ENCODE peak calls at places on chromosomes 6 and 20, in five cellular contexts. One of them, this sample, is unnamed. For H3K4me1, the result is how much of the 10 kb centered on the place peaks cover.

GRCh38 chr6:125066964-125067363 is 86.6 kb upstream of the TPD52L1 start:
- DNase-seq in psoas muscle: no peak
- DNase-seq in IMR-90: peak
- DNase-seq in uterus: no peak
- DNase-seq in heart left ventricle: no peak
- DNase-seq in this sample: no peak

GRCh38 chr6:139531148-139531547 is 156.7 kb upstream of the CITED2 start:
- DNase-seq in psoas muscle: no peak
- DNase-seq in IMR-90: peak
- DNase-seq in uterus: no peak
- DNase-seq in heart left ventricle: no peak
- DNase-seq in this sample: no peak

GRCh38 chr20:32642257-32643046 is 31.3 kb downstream of the C20orf203 start:
- DNase-seq in uterus: no peak
- DNase-seq in IMR-90: no peak
- DNase-seq in heart left ventricle: no peak
- DNase-seq in psoas muscle: no peak
- DNase-seq in this sample: no peak

GRCh38 chr6:2378891-2379652 is 133.7 kb upstream of the GMDS start:
- DNase-seq in psoas muscle: no peak
- DNase-seq in IMR-90: peak
- DNase-seq in heart left ventricle: no peak
- DNase-seq in uterus: no peak
- DNase-seq in this sample: no peak

GRCh38 chr6:80528115-80528514 is 421.6 kb downstream of the BCKDHB start:
- DNase-seq in psoas muscle: no peak
- DNase-seq in heart left ventricle: no peak
- DNase-seq in uterus: no peak
- DNase-seq in IMR-90: peak
- DNase-seq in this sample: no peak

GRCh38 chr6:94622784-94623183 is 954.6 kb upstream of the MANEA start:
- DNase-seq in psoas muscle: no peak
- DNase-seq in heart left ventricle: no peak
- DNase-seq in IMR-90: no peak
- DNase-seq in uterus: no peak
- DNase-seq in this sample: no peak

GRCh38 chr6:150573041-150573681 is 26.5 kb upstream of the PLEKHG1 start:
- DNase-seq in psoas muscle: no peak
- DNase-seq in heart left ventricle: peak
- DNase-seq in IMR-90: no peak
- DNase-seq in uterus: no peak
- DNase-seq in this sample: no peak

GRCh38 chr6:15495375-15495901 is 167.4 kb downstream of the DTNBP1 start:
- DNase-seq in psoas muscle: peak
- DNase-seq in heart left ventricle: peak
- DNase-seq in IMR-90: no peak
- DNase-seq in uterus: no peak
- DNase-seq in this sample: peak

GRCh38 chr20:58618694-58619540 is 32.2 kb upstream of the STX16 start:
- DNase-seq in IMR-90: peak
- DNase-seq in uterus: no peak
- DNase-seq in heart left ventricle: no peak
- DNase-seq in psoas muscle: no peak
- DNase-seq in this sample: no peak

GRCh38 chr20:33789109-33789857 is 21.9 kb upstream of the CHMP4B start:
- DNase-seq in heart left ventricle: peak
- DNase-seq in uterus: peak
- DNase-seq in psoas muscle: peak
- DNase-seq in IMR-90: peak
- DNase-seq in this sample: peak

GRCh38 chr6:30060634-30060981 is 457 bp upstream of the POLR1H start:
- DNase-seq in psoas muscle: peak
- DNase-seq in uterus: no peak
- DNase-seq in IMR-90: peak
- DNase-seq in heart left ventricle: peak
- DNase-seq in this sample: peak

GRCh38 chr6:7311920-7312615 is 931 bp downstream of the SSR1 start:
- DNase-seq in uterus: no peak
- DNase-seq in psoas muscle: no peak
- DNase-seq in heart left ventricle: no peak
- DNase-seq in IMR-90: peak
- DNase-seq in this sample: no peak

GRCh38 chr6:40276176-40276575 is 311.0 kb downstream of the LRFN2 start:
- DNase-seq in IMR-90: no peak
- DNase-seq in psoas muscle: no peak
- DNase-seq in uterus: no peak
- DNase-seq in heart left ventricle: no peak
- DNase-seq in this sample: no peak

GRCh38 chr6:86723729-86724128 is 213.6 kb upstream of the HTR1E start:
- DNase-seq in heart left ventricle: no peak
- DNase-seq in IMR-90: no peak
- DNase-seq in psoas muscle: no peak
- DNase-seq in uterus: no peak
- DNase-seq in this sample: no peak

GRCh38 chr6:42829561-42830092 is 47.8 kb downstream of the BICRAL start:
- DNase-seq in uterus: no peak
- DNase-seq in IMR-90: no peak
- DNase-seq in psoas muscle: no peak
- DNase-seq in heart left ventricle: no peak
- DNase-seq in this sample: no peak

GRCh38 chr6:68343901-68344300 is 291.2 kb upstream of the ADGRB3 start:
- DNase-seq in psoas muscle: no peak
- DNase-seq in heart left ventricle: no peak
- DNase-seq in IMR-90: peak
- DNase-seq in uterus: no peak
- DNase-seq in this sample: no peak
- TF ChIP-seq CTCF in psoas muscle: no peak
- TF ChIP-seq CTCF in heart left ventricle: no peak
- TF ChIP-seq CTCF in IMR-90: no peak
- TF ChIP-seq CTCF in uterus: no peak
- TF ChIP-seq CTCF in this sample: no peak

GRCh38 chr6:129605095-129605494 is 104.9 kb downstream of the ARHGAP18 start:
- DNase-seq in psoas muscle: no peak
- DNase-seq in IMR-90: no peak
- DNase-seq in heart left ventricle: no peak
- DNase-seq in uterus: no peak
- DNase-seq in this sample: no peak
- H3K27ac ChIP-seq in psoas muscle: no peak
- H3K27ac ChIP-seq in IMR-90: no peak
- H3K27ac ChIP-seq in heart left ventricle: no peak
- H3K27ac ChIP-seq in uterus: no peak
- H3K27ac ChIP-seq in this sample: no peak

DNA sequence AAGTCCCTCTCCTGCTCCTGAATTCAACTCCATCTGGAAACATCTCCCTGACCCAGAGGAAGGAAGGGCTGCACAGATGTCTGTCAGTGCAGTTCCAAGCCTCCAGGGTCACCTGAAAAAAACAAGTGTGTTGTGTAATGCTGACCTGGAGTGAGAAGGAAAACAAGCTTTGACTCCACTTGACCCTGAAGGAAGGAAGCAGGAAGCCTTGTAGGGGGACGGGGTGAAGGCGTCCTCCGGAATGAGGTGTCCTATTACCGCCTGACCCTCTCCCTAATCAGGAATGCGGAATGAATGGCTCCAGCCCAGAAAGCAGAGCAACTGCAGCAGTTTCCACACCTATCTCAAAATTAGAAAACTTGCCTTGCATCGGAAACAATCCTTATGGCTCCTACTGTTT is 13.9 kb upstream of the ADGRF5 start:
- DNase-seq in psoas muscle: no peak
- DNase-seq in IMR-90: no peak
- DNase-seq in heart left ventricle: no peak
- DNase-seq in uterus: no peak
- DNase-seq in this sample: peak
- H3K4me1 ChIP-seq in psoas muscle: under half
- H3K4me1 ChIP-seq in IMR-90: under half
- H3K4me1 ChIP-seq in heart left ventricle: half or more
- H3K4me1 ChIP-seq in uterus: under half
- H3K4me1 ChIP-seq in this sample: under half

GRCh38 chr6:351867-352289 is 39.7 kb upstream of the IRF4 start:
- DNase-seq in psoas muscle: no peak
- DNase-seq in heart left ventricle: no peak
- DNase-seq in IMR-90: no peak
- DNase-seq in uterus: no peak
- DNase-seq in this sample: no peak
- TF ChIP-seq CTCF in psoas muscle: no peak
- TF ChIP-seq CTCF in heart left ventricle: no peak
- TF ChIP-seq CTCF in IMR-90: no peak
- TF ChIP-seq CTCF in uterus: no peak
- TF ChIP-seq CTCF in this sample: no peak

GRCh38 chr6:16511723-16512584 is 249.3 kb downstream of the ATXN1 start:
- DNase-seq in uterus: no peak
- DNase-seq in IMR-90: no peak
- DNase-seq in heart left ventricle: no peak
- DNase-seq in psoas muscle: no peak
- DNase-seq in this sample: no peak
- H3K27ac ChIP-seq in uterus: peak
- H3K27ac ChIP-seq in IMR-90: no peak
- H3K27ac ChIP-seq in heart left ventricle: no peak
- H3K27ac ChIP-seq in psoas muscle: no peak
- H3K27ac ChIP-seq in this sample: no peak

GRCh38 chr20:49704932-49705336 is 8.7 kb downstream of the B4GALT5 start:
- DNase-seq in uterus: no peak
- DNase-seq in IMR-90: no peak
- DNase-seq in psoas muscle: no peak
- DNase-seq in heart left ventricle: no peak
- DNase-seq in this sample: no peak

GRCh38 chr20:49706548-49707517 is 6.8 kb downstream of the B4GALT5 start:
- DNase-seq in heart left ventricle: no peak
- DNase-seq in psoas muscle: no peak
- DNase-seq in IMR-90: no peak
- DNase-seq in uterus: no peak
- DNase-seq in this sample: no peak

GRCh38 chr20:49701313-49701731 is 12.4 kb downstream of the B4GALT5 start:
- DNase-seq in heart left ventricle: no peak
- DNase-seq in psoas muscle: no peak
- DNase-seq in IMR-90: peak
- DNase-seq in uterus: no peak
- DNase-seq in this sample: no peak

GRCh38 chr20:49701916-49702315 is 11.8 kb downstream of the B4GALT5 start:
- DNase-seq in psoas muscle: no peak
- DNase-seq in heart left ventricle: no peak
- DNase-seq in uterus: no peak
- DNase-seq in IMR-90: no peak
- DNase-seq in this sample: no peak

DNA sequence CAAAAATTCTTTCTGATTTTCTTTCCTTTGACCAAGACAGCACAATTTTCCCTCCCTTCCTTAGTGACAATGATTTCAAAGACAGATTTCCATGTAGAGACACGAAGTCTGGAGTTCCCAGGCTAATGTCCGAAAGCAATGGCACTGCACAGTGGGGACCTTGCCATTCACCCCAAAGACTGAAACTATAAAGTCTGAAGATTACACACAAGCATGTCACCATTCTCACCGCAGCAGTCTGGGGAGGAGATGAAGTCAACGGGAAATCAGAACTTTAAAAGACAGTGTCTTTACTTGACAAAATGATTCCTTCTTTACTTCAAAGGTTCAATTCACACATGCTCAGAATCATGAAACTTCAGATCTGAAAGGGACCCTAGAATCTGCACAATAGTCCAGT is 8.3 kb downstream of the B4GALT5 start:
- DNase-seq in IMR-90: no peak
- DNase-seq in uterus: no peak
- DNase-seq in psoas muscle: no peak
- DNase-seq in heart left ventricle: no peak
- DNase-seq in this sample: no peak
- H3K4me1 ChIP-seq in IMR-90: under half
- H3K4me1 ChIP-seq in uterus: under half
- H3K4me1 ChIP-seq in psoas muscle: half or more
- H3K4me1 ChIP-seq in heart left ventricle: half or more
- H3K4me1 ChIP-seq in this sample: half or more

This sample was measured in gastrocnemius medialis.